ENCODE peak calls at places on chromosomes 3 and 15, in four cellular contexts. H, N, Z and P are unnamed samples.

GRCh38 chr3:96996009-96996408 is 181.6 kb downstream of the EPHA6 start:
- DNase-seq in H (no peak), N (no peak), Z (no peak), P (no peak)

GRCh38 chr3:33054100-33055097 is 42.5 kb downstream of the GLB1 start:
- DNase-seq in H (no peak), N (no peak), Z (no peak), P (no peak)

GRCh38 chr3:61685755-61686154 is 124.4 kb downstream of the PTPRG start:
- DNase-seq in H (peak), N (no peak), Z (no peak), P (no peak)

GRCh38 chr3:50226888-50227389 is 9.1 kb upstream of the GNAI2 start:
- DNase-seq in H (peak), N (peak), Z (peak), P (no peak)

GRCh38 chr3:143101792-143102381 is 17.7 kb upstream of the CHST2 start:
- DNase-seq in H (no peak), N (no peak), Z (no peak), P (no peak)

GRCh38 chr15:58159827-58160386 is 21.7 kb downstream of the AQP9 start:
- DNase-seq in H (no peak), N (no peak), Z (no peak), P (no peak)

GRCh38 chr3:53721187-53721946 is 124.9 kb downstream of the CHDH start:
- DNase-seq in H (peak), N (no peak), Z (no peak), P (no peak)

GRCh38 chr3:105686324-105686897 is 182.4 kb downstream of the CBLB start:
- DNase-seq in H (no peak), N (peak), Z (no peak), P (no peak)

GRCh38 chr3:183502782-183503181 is 52.7 kb downstream of the KLHL6 start:
- DNase-seq in H (no peak), N (no peak), Z (no peak), P (no peak)

GRCh38 chr3:104102386-104102785 is 1264.3 kb upstream of the ALCAM start:
- DNase-seq in H (peak), N (peak), Z (no peak), P (peak)

GRCh38 chr15:20643024-20643770 is 101.6 kb upstream of the GOLGA6L6 start:
- DNase-seq in H (no peak), N (no peak), Z (no peak), P (no peak)

GRCh38 chr15:70815604-70816003 is 38.4 kb downstream of the LARP6 start:
- DNase-seq in H (no peak), N (no peak), Z (no peak), P (no peak)

GRCh38 chr3:160006282-160007163 is 17.9 kb downstream of the IL12A start:
- DNase-seq in H (peak), N (peak), Z (no peak), P (no peak)

GRCh38 chr15:79904256-79904655 is 7.4 kb upstream of the MTHFS start:
- DNase-seq in H (no peak), N (no peak), Z (no peak), P (no peak)

GRCh38 chr3:161069441-161070251 is 35.5 kb downstream of the B3GALNT1 start:
- DNase-seq in H (peak), N (peak), Z (no peak), P (peak)

GRCh38 chr15:78638658-78639314 is 2.2 kb downstream of the CHRNB4 start:
- DNase-seq in H (no peak), N (peak), Z (no peak), P (no peak)

GRCh38 chr3:171264758-171265157 is 195.4 kb downstream of the TNIK start:
- DNase-seq in H (no peak), N (no peak), Z (no peak), P (no peak)

GRCh38 chr3:188672840-188673239 is 498.9 kb upstream of the TPRG1 start:
- DNase-seq in H (no peak), N (no peak), Z (no peak), P (no peak)

GRCh38 chr3:181554233-181554765 is 157.4 kb upstream of the SOX2 start:
- DNase-seq in H (peak), N (no peak), Z (no peak), P (no peak)

DNA sequence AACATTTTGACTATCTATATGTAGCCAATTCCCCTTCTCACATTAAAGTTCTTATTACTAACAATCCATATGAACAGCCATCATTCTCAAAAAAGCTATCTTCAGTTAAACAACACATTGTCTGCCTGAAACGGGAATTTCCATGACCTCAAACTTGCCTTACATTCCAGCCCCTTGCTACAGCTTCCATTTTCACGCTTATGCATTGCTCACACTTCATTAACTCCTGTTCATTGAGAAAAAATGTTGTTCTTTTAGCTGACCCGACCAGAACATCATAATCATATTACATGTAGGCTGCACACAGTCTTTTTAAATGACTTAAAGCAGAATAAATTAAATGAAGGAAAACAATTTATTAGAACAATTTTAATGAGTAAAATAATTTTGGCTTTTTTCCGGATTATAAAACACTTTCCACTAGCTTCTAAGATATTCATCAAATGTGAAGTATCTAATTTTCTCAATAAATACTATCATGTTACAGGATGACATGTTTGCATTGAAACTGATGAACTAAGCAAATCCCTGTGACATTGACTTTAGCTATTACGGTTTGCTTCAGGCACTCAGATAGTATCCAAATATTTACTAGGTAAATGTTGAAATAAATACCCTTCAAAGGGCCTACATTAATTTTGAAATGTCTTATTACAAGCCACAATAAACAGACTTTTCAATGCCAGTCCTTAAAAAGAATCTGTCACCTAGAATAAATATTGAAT is 49.9 kb downstream of the P3H2 start:
- DNase-seq in H (no peak), N (no peak), Z (no peak), P (no peak)
- H3K4me3 ChIP-seq in H (no peak), N (no peak), Z (no peak), P (no peak)

DNA sequence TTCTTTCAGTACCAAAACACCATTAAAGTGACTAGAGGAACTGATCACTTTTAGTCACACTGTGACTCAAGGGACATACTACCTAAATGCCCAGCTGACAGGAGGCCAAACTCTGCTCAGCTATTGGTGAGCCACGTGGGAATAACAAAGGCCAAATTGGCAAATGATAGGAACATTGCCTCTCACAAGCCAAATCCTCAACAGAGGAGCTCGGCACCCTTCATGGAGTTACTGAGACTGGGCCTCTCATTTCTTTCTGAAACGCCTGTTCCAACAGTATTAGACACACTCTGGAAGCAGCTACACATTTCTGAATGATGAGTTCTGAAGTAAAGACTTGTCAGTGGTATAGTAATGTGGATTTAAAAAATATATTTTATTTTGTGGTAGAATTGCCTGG is 166.0 kb upstream of the COL8A1 start:
- DNase-seq in H (no peak), N (no peak), Z (no peak), P (no peak)
- TF ChIP-seq CTCF in H (no peak), N (no peak), Z (no peak), P (no peak)

GRCh38 chr15:34802371-34802770 is 7.0 kb upstream of the ACTC1 start:
- DNase-seq in H (no peak), N (no peak), Z (no peak), P (no peak)

GRCh38 chr15:34804113-34804512 is 8.8 kb upstream of the ACTC1 start:
- DNase-seq in H (peak), N (no peak), Z (no peak), P (no peak)

GRCh38 chr15:34804776-34805175 is 9.4 kb upstream of the ACTC1 start:
- DNase-seq in H (no peak), N (no peak), Z (no peak), P (no peak)

GRCh38 chr15:34799825-34800168 is 4.4 kb upstream of the ACTC1 start:
- DNase-seq in H (no peak), N (no peak), Z (no peak), P (no peak)

GRCh38 chr15:34802803-34803395 is 7.5 kb upstream of the ACTC1 start:
- DNase-seq in H (peak), N (no peak), Z (no peak), P (no peak)
- H3K4me3 ChIP-seq in H (no peak), N (no peak), Z (no peak), P (no peak)

DNA sequence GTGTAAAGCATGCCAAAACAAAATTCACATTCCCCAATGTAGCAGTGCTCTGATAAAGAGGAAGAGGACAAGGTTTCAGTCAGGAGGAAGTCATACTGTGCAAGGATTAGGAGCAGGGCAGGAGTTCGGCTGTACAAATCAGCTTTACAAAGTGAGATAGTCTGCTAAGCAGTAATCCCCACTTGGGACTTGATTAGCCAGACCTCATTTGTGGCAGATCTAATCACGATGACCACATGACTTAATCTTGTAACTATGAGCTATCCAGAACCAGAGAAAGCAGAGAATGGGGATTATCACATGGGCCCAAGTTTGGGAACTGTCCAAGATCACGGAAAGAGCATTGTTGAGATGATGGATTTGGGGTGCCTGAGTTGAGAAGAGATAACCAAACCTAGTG is 7.8 kb downstream of the DCBLD2 start:
- DNase-seq in H (no peak), N (no peak), Z (no peak), P (no peak)
- TF ChIP-seq CTCF in H (no peak), N (no peak), Z (no peak), P (no peak)

DNA sequence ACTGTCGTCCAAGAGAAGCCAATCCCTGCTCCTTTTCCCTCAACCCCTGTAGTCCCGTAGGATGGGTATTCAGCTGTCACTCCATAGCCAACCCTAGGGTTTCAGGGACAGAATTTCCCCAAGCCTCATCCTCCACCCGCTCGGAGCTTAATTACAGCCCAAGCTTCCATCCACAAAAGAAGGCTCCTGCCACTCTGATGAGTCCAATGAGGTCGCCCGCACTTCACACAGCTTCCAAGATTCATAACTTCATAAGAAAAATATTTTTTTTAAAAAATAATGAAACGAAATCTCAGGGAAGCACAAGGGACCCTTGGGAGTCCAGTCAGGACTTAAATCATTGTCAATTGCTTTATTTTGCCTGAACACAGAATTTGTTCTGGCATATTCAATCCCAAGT is 75.6 kb downstream of the SLC12A8 start:
- DNase-seq in H (no peak), N (no peak), Z (no peak), P (no peak)
- H3K4me3 ChIP-seq in H (no peak), N (no peak), Z (no peak), P (no peak)

GRCh38 chr3:71258116-71258515 is 325.4 kb downstream of the FOXP1 start:
- DNase-seq in H (peak), N (no peak), Z (no peak), P (no peak)
- TF ChIP-seq CTCF in H (no peak), N (no peak), Z (no peak), P (no peak)

GRCh38 chr3:179651687-179652466 is 963 bp upstream of the USP13 start:
- DNase-seq in H (no peak), N (peak), Z (no peak), P (no peak)
- H3K4me3 ChIP-seq in H (peak), N (peak), Z (peak), P (peak)